ENCODE peak calls at places on chromosomes 4 and X, in ten cellular contexts. Y, M, O, F, W, K, G, Q, C and U are unnamed samples.

GRCh38 chrX:12304261-12304660 is 166.0 kb downstream of the FRMPD4 start:
- DNase-seq in Y (peak; percentile 60), M (no peak), O (no peak), F (peak; percentile 19), W (peak; percentile 10), K (no peak), G (no peak), Q (no peak), C (no peak), U (no peak)

GRCh38 chrX:41475611-41476241 is 28.6 kb downstream of the NYX start:
- DNase-seq in Y (no peak), M (no peak), O (no peak), F (no peak), W (no peak), K (no peak), G (no peak), Q (no peak), C (no peak), U (no peak)

GRCh38 chrX:2425281-2426071 is 75.3 kb downstream of the DHRSX start:
- DNase-seq in Y (no peak), M (no peak), O (no peak), F (no peak), W (no peak), K (no peak), G (no peak), Q (no peak), C (no peak), U (no peak)

GRCh38 chr4:5824635-5825034 is 68.3 kb downstream of the CRMP1 start:
- DNase-seq in Y (peak; percentile 64), M (no peak), O (no peak), F (peak; percentile 55), W (peak; percentile 65), K (peak; percentile 23), G (no peak), Q (no peak), C (no peak), U (no peak)

GRCh38 chr4:133150643-133151300 is 1.7 kb downstream of the PCDH10 start:
- DNase-seq in Y (peak; percentile 16), M (no peak), O (peak; percentile 79), F (peak; percentile 12), W (peak; percentile 4), K (no peak), G (no peak), Q (peak; percentile 59), C (no peak), U (peak; percentile 46)

GRCh38 chrX:104343408-104344129 is 88.8 kb upstream of the ESX1 start:
- DNase-seq in Y (peak; percentile 86), M (no peak), O (no peak), F (peak; percentile 74), W (peak; percentile 88), K (peak; percentile 80), G (peak; percentile 54), Q (no peak), C (peak; percentile 69), U (no peak)

GRCh38 chr4:8582436-8582835 is 2.2 kb downstream of the GPR78 start:
- DNase-seq in Y (no peak), M (no peak), O (peak; percentile 60), F (no peak), W (no peak), K (no peak), G (no peak), Q (no peak), C (no peak), U (no peak)

GRCh38 chrX:41556958-41557357 is 109.8 kb downstream of the NYX start:
- DNase-seq in Y (no peak), M (no peak), O (no peak), F (no peak), W (no peak), K (no peak), G (peak; percentile 50), Q (no peak), C (no peak), U (no peak)

GRCh38 chr4:170990989-170991589 is 822.1 kb upstream of the GALNTL6 start:
- DNase-seq in Y (no peak), M (no peak), O (no peak), F (no peak), W (peak; percentile 3), K (peak; percentile 37), G (no peak), Q (no peak), C (no peak), U (no peak)

GRCh38 chr4:123092603-123093002 is 170.2 kb upstream of the NUDT6 start:
- DNase-seq in Y (no peak), M (no peak), O (no peak), F (no peak), W (no peak), K (no peak), G (no peak), Q (no peak), C (no peak), U (no peak)

GRCh38 chr4:973431-974397 is at the start of gene DGKQ:
- DNase-seq in Y (peak; percentile 91), M (peak; percentile 90), O (peak; percentile 97), F (peak; percentile 82), W (peak; percentile 95), K (no peak), G (peak; percentile 78), Q (peak; percentile 88), C (peak; percentile 65), U (peak; percentile 36)

GRCh38 chrX:123424546-123424945 is 240.5 kb downstream of the GRIA3 start:
- DNase-seq in Y (peak; percentile 7), M (no peak), O (no peak), F (peak; percentile 59), W (peak; percentile 78), K (no peak), G (no peak), Q (no peak), C (no peak), U (no peak)
- H3K27ac ChIP-seq in Y (no peak overlapping the region), M (no peak overlapping the region), O (no peak overlapping the region), F (no peak overlapping the region), W (peak overlapping the region; percentile 70), K (no peak overlapping the region), G (no peak overlapping the region), Q (no peak overlapping the region), C (no peak overlapping the region), U (no peak overlapping the region)

GRCh38 chr4:153611679-153612078 is 72.4 kb upstream of the TLR2 start:
- DNase-seq in Y (peak; percentile 49), M (no peak), O (no peak), F (peak; percentile 56), W (peak; percentile 12), K (no peak), G (no peak), Q (no peak), C (no peak), U (no peak)
- H3K27ac ChIP-seq in Y (no peak overlapping the region), M (no peak overlapping the region), O (no peak overlapping the region), F (no peak overlapping the region), W (no peak overlapping the region), K (no peak overlapping the region), G (no peak overlapping the region), Q (no peak overlapping the region), C (peak overlapping the region; percentile 18), U (no peak overlapping the region)

GRCh38 chr4:101135371-101136010 is 211.8 kb downstream of the PPP3CA start:
- DNase-seq in Y (no peak), M (no peak), O (no peak), F (no peak), W (no peak), K (no peak), G (no peak), Q (no peak), C (no peak), U (no peak)
- H3K27ac ChIP-seq in Y (no peak overlapping the region), M (no peak overlapping the region), O (no peak overlapping the region), F (no peak overlapping the region), W (no peak overlapping the region), K (peak overlapping the region; percentile 98), G (no peak overlapping the region), Q (peak overlapping the region; percentile 36), C (no peak overlapping the region), U (no peak overlapping the region)

GRCh38 chr4:121304843-121305348 is 75.9 kb downstream of the QRFPR start:
- DNase-seq in Y (no peak), M (no peak), O (no peak), F (no peak), W (no peak), K (no peak), G (no peak), Q (no peak), C (no peak), U (no peak)

GRCh38 chr4:121308828-121309227 is 72.0 kb downstream of the QRFPR start:
- DNase-seq in Y (no peak), M (no peak), O (no peak), F (no peak), W (no peak), K (no peak), G (no peak), Q (no peak), C (no peak), U (no peak)

GRCh38 chr4:121307441-121308327 is 73.1 kb downstream of the QRFPR start:
- DNase-seq in Y (peak; percentile 79), M (no peak), O (no peak), F (peak; percentile 75), W (peak; percentile 69), K (peak; percentile 63), G (peak; percentile 52), Q (no peak), C (no peak), U (no peak)

GRCh38 chr4:121308328-121308663 is 72.5 kb downstream of the QRFPR start:
- DNase-seq in Y (peak; percentile 6), M (no peak), O (no peak), F (peak; percentile 19), W (peak; percentile 9), K (no peak), G (no peak), Q (no peak), C (no peak), U (no peak)

GRCh38 chr4:121306932-121307331 is 73.9 kb downstream of the QRFPR start:
- DNase-seq in Y (no peak), M (no peak), O (no peak), F (no peak), W (no peak), K (no peak), G (no peak), Q (no peak), C (no peak), U (no peak)
- H3K27ac ChIP-seq in Y (no peak overlapping the region), M (no peak overlapping the region), O (no peak overlapping the region), F (no peak overlapping the region), W (no peak overlapping the region), K (no peak overlapping the region), G (no peak overlapping the region), Q (no peak overlapping the region), C (no peak overlapping the region), U (no peak overlapping the region)

DNA sequence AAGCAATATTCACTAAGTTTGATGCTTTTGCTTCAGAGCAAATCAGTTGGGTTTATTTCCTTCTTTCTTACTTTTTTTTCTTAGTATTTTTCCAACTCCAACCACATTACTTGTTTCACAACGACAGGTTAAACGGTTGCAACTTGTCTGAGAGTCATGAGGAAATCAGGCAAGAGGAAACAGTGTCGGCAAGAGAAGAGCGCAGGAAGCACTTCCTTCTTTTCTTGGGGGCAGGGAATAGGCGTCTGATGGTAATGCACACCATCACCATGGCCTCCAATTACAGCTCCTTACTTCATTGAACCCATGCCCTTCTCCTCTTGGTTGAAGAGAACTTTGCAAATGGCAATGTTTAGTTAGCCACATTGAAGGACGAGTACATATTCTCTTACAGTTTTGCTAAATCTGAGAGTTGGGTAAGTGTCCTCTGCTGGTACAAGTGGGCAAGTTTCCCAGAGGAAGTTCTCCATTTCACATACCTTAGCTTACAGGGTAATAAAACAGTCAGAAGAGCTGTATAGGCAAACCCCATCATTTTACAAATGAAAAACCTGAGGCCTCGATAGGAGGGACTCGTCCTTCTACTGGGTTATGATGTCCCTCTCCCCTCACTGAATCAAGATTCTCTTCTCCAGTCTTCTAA is 8.3 kb upstream of the CXCL8 start:
- DNase-seq in Y (no peak), M (no peak), O (no peak), F (no peak), W (no peak), K (no peak), G (no peak), Q (no peak), C (no peak), U (no peak)
- H3K27ac ChIP-seq in Y (no peak overlapping the region), M (no peak overlapping the region), O (no peak overlapping the region), F (no peak overlapping the region), W (no peak overlapping the region), K (no peak overlapping the region), G (no peak overlapping the region), Q (no peak overlapping the region), C (no peak overlapping the region), U (no peak overlapping the region)

GRCh38 chr4:118751634-118752293 is 66.6 kb downstream of the METTL14 start:
- DNase-seq in Y (peak; percentile 88), M (no peak), O (no peak), F (no peak), W (peak; percentile 74), K (no peak), G (no peak), Q (no peak), C (no peak), U (no peak)
- H3K27ac ChIP-seq in Y (no peak overlapping the region), M (peak overlapping the region; percentile 89), O (peak overlapping the region; percentile 64), F (peak overlapping the region; percentile 43), W (peak overlapping the region; percentile 73), K (no peak overlapping the region), G (no peak overlapping the region), Q (no peak overlapping the region), C (peak overlapping the region; percentile 40), U (no peak overlapping the region)